ENCODE peak calls at places on chromosomes 13 and 19, in nine cellular contexts. P is SK-N-SH, U is GM23338, C is GM23248, N is OCI-LY7, F is hepatocyte, J is HCT116, L is neural progenitor cell, A is MM.1S. G is an unnamed sample.

GRCh38 chr13:66950666-66951065 is 279.5 kb downstream of the PCDH9 start:
- DNase-seq in P (peak; percentile 12), U (no peak), C (no peak), N (no peak), F (no peak), J (no peak), L (no peak), A (no peak), G (no peak)

GRCh38 chr13:27792393-27793218 is at the start of gene GSX1:
- DNase-seq in P (no peak), U (peak; percentile 95), C (peak; percentile 86), N (no peak), F (peak; percentile 90), J (no peak), L (peak; percentile 96), A (no peak), G (peak; percentile 63)

GRCh38 chr13:92473736-92474465 is 752.7 kb upstream of the GPC6 start:
- DNase-seq in P (no peak), U (no peak), C (no peak), N (no peak), F (peak; percentile 33), J (no peak), L (no peak), A (no peak), G (no peak)

GRCh38 chr19:4310247-4311121 is 6.1 kb downstream of the FSD1 start:
- DNase-seq in P (peak; percentile 88), U (peak; percentile 80), C (no peak), N (peak; percentile 67), F (no peak), J (peak; percentile 57), L (no peak), A (no peak), G (peak; percentile 22)

GRCh38 chr19:43229315-43229714 is 23.9 kb upstream of the PSG4 start:
- DNase-seq in P (no peak), U (peak; percentile 52), C (peak; percentile 55), N (peak; percentile 10), F (no peak), J (peak; percentile 56), L (no peak), A (peak; percentile 47), G (peak; percentile 50)

GRCh38 chr19:7912144-7912696 is 2.4 kb upstream of the TGFBR3L start:
- DNase-seq in P (no peak), U (no peak), C (no peak), N (no peak), F (no peak), J (no peak), L (no peak), A (no peak), G (no peak)

GRCh38 chr13:113544071-113544891 is 40.3 kb upstream of the TFDP1 start:
- DNase-seq in P (peak; percentile 87), U (no peak), C (no peak), N (no peak), F (peak; percentile 78), J (no peak), L (no peak), A (no peak), G (no peak)

GRCh38 chr19:43582495-43582894 is 6.9 kb downstream of the PINLYP start:
- DNase-seq in P (no peak), U (no peak), C (no peak), N (no peak), F (no peak), J (no peak), L (no peak), A (no peak), G (no peak)

GRCh38 chr13:64912141-64912540 is 2318.0 kb downstream of the PCDH9 start:
- DNase-seq in P (no peak), U (no peak), C (peak; percentile 58), N (no peak), F (no peak), J (no peak), L (no peak), A (no peak), G (peak; percentile 62)

GRCh38 chr19:35882074-35882832 is 13.9 kb downstream of the APLP1 start:
- DNase-seq in P (peak; percentile 79), U (peak; percentile 68), C (peak; percentile 78), N (peak; percentile 76), F (peak; percentile 52), J (peak; percentile 67), L (peak; percentile 42), A (peak; percentile 51), G (peak; percentile 71)

GRCh38 chr13:94079876-94080275 is 399.6 kb downstream of the DCT start:
- DNase-seq in P (no peak), U (no peak), C (peak; percentile 55), N (no peak), F (no peak), J (no peak), L (no peak), A (no peak), G (no peak)

GRCh38 chr13:52067237-52067636 is 42.7 kb downstream of the UTP14C start:
- DNase-seq in P (no peak), U (peak; percentile 28), C (peak; percentile 10), N (peak; percentile 8), F (no peak), J (peak; percentile 6), L (no peak), A (no peak), G (no peak)

GRCh38 chr13:26968431-26969335 is 202.9 kb downstream of the USP12 start:
- DNase-seq in P (no peak), U (no peak), C (peak; percentile 32), N (no peak), F (peak; percentile 87), J (no peak), L (no peak), A (no peak), G (no peak)

GRCh38 chr13:67855837-67856238 is 625.7 kb upstream of the PCDH9 start:
- DNase-seq in P (no peak), U (no peak), C (no peak), N (no peak), F (no peak), J (no peak), L (no peak), A (no peak), G (no peak)

GRCh38 chr13:47611664-47612288 is 389.3 kb downstream of the SUCLA2 start:
- DNase-seq in P (no peak), U (no peak), C (peak; percentile 22), N (no peak), F (no peak), J (no peak), L (no peak), A (no peak), G (peak; percentile 58)

GRCh38 chr13:36859259-36859658 is 40.2 kb downstream of the RFXAP start:
- DNase-seq in P (no peak), U (no peak), C (no peak), N (no peak), F (no peak), J (no peak), L (no peak), A (no peak), G (no peak)

GRCh38 chr13:36862722-36863121 is 43.7 kb downstream of the RFXAP start:
- DNase-seq in P (no peak), U (no peak), C (no peak), N (no peak), F (no peak), J (no peak), L (no peak), A (no peak), G (no peak)

GRCh38 chr13:36857273-36857672 is 38.3 kb downstream of the RFXAP start:
- DNase-seq in P (no peak), U (no peak), C (peak; percentile 24), N (no peak), F (no peak), J (no peak), L (no peak), A (no peak), G (no peak)

GRCh38 chr13:36862002-36862706 is 43.1 kb downstream of the RFXAP start:
- DNase-seq in P (no peak), U (no peak), C (peak; percentile 7), N (no peak), F (no peak), J (no peak), L (no peak), A (no peak), G (peak; percentile 44)

DNA sequence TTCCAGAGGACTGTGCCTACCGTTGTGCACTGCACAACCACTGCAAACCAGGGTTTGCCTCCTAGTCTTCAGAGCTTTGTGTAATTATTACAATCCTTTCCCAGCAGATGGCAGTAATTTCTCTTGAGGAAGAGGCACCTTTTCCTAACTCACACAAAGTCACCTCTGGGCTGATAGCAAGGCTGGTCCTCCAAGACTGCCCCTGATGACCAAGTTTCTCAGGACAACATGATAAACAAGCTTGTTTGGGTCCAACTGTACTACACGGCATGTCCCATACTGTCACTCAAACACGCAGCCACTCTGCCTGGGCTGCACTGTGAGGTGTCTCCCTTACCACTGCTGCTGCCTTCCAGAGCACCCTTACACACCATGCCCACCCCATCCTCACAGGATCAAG is 39.3 kb downstream of the RFXAP start:
- DNase-seq in P (peak; percentile 53), U (peak; percentile 87), C (peak; percentile 77), N (peak; percentile 82), F (peak; percentile 77), J (peak; percentile 31), L (peak; percentile 73), A (peak; percentile 18), G (peak; percentile 73)
- TF ChIP-seq EZH2phosphoT487 in P (no peak), U (no peak), C (no peak), N (no peak), F (no peak), J (no peak), L (no peak), A (no peak), G (no peak)

DNA sequence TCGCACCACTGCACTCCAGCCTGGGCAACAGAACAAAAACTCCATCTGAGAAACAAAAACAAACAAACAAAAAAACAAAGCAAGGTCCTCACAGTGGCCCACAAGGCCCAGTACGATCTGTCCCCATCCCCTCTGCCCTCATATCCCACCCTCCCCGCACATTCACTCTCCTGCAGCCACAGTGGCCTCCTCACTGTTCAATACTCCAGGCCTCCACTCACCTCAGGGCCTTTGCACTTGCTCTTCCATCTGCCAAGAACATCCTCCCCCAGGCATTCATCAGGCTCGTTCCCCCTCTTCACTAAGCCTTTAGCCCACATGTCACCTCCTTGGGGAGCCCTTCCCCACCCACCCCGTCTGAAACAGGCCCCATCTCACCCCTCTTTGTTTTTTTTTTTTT is 4.6 kb downstream of the TMEM143 start:
- DNase-seq in P (no peak), U (no peak), C (no peak), N (no peak), F (no peak), J (no peak), L (no peak), A (no peak), G (no peak)
- TF ChIP-seq EZH2phosphoT487 in P (no peak), U (no peak), C (no peak), N (no peak), F (no peak), J (no peak), L (no peak), A (no peak), G (no peak)

GRCh38 chr19:14558370-14559066 is 13.3 kb downstream of the NDUFB7 start:
- DNase-seq in P (no peak), U (no peak), C (no peak), N (no peak), F (no peak), J (no peak), L (no peak), A (no peak), G (no peak)
- TF ChIP-seq EZH2phosphoT487 in P (no peak), U (no peak), C (no peak), N (no peak), F (no peak), J (no peak), L (no peak), A (no peak), G (no peak)

GRCh38 chr19:1133471-1133929 is 29.7 kb downstream of the GPX4 start:
- DNase-seq in P (peak; percentile 70), U (peak; percentile 72), C (no peak), N (peak; percentile 93), F (no peak), J (peak; percentile 34), L (no peak), A (peak; percentile 94), G (no peak)
- TF ChIP-seq EZH2phosphoT487 in P (no peak), U (no peak), C (no peak), N (no peak), F (no peak), J (no peak), L (no peak), A (no peak), G (no peak)

G was measured in PC-3.